ENCODE peak calls at places on chromosomes 12 and 14, in five cellular contexts. Z is IMR-90, Y is HepG2, E is A549, S is K562. R is an unnamed sample.

GRCh38 chr12:127628655-127629054 is 638.3 kb upstream of the TMEM132C start:
- DNase-seq in Z (peak; percentile 75), Y (no peak), E (no peak), S (no peak), R (no peak)

GRCh38 chr12:47277972-47278448 is 198.3 kb upstream of the AMIGO2 start:
- DNase-seq in Z (peak; percentile 96), Y (no peak), E (peak; percentile 98), S (peak; percentile 77), R (no peak)

GRCh38 chr14:52055215-52055614 is 13.6 kb downstream of the NID2 start:
- DNase-seq in Z (peak; percentile 43), Y (no peak), E (no peak), S (no peak), R (no peak)

GRCh38 chr14:105489607-105490317 is 1.3 kb upstream of the TEDC1 start:
- DNase-seq in Z (peak; percentile 76), Y (peak; percentile 82), E (peak; percentile 95), S (peak; percentile 64), R (no peak)

GRCh38 chr14:90541076-90541634 is 144.3 kb downstream of the CALM1 start:
- DNase-seq in Z (no peak), Y (no peak), E (no peak), S (no peak), R (no peak)

GRCh38 chr12:94706250-94706661 is 55.9 kb upstream of the TMCC3 start:
- DNase-seq in Z (no peak), Y (no peak), E (no peak), S (no peak), R (no peak)

GRCh38 chr12:105538880-105539279 is 208.4 kb downstream of the C12orf75 start:
- DNase-seq in Z (peak; percentile 86), Y (no peak), E (no peak), S (no peak), R (no peak)

GRCh38 chr12:51190820-51191219 is 17.9 kb upstream of the TFCP2 start:
- DNase-seq in Z (no peak), Y (no peak), E (no peak), S (no peak), R (no peak)

GRCh38 chr12:89208661-89209096 is 143.6 kb downstream of the DUSP6 start:
- DNase-seq in Z (peak; percentile 29), Y (no peak), E (no peak), S (no peak), R (no peak)

GRCh38 chr14:54772451-54772881 is 130.2 kb downstream of the GCH1 start:
- DNase-seq in Z (peak; percentile 59), Y (no peak), E (no peak), S (no peak), R (no peak)

GRCh38 chr14:33229269-33229924 is 290.7 kb downstream of the NPAS3 start:
- DNase-seq in Z (no peak), Y (no peak), E (no peak), S (no peak), R (no peak)

GRCh38 chr14:55841625-55842024 is 261.6 kb downstream of the KTN1 start:
- DNase-seq in Z (no peak), Y (no peak), E (no peak), S (no peak), R (no peak)

GRCh38 chr14:58701576-58701975 is 63.8 kb downstream of the DACT1 start:
- DNase-seq in Z (no peak), Y (no peak), E (no peak), S (no peak), R (no peak)

GRCh38 chr12:64566882-64567517 is 43.3 kb upstream of the RASSF3 start:
- DNase-seq in Z (no peak), Y (no peak), E (no peak), S (no peak), R (peak; percentile 48)

GRCh38 chr14:29528889-29529288 is 398.8 kb downstream of the PRKD1 start:
- DNase-seq in Z (no peak), Y (no peak), E (no peak), S (no peak), R (no peak)

GRCh38 chr14:71433303-71433702 is 498.9 kb upstream of the RGS6 start:
- DNase-seq in Z (no peak), Y (no peak), E (no peak), S (no peak), R (no peak)

GRCh38 chr14:23054000-23054811 is 3.1 kb downstream of the CDH24 start:
- DNase-seq in Z (no peak), Y (no peak), E (no peak), S (peak; percentile 63), R (no peak)

GRCh38 chr12:64806173-64806572 is 18.3 kb upstream of the TBC1D30 start:
- DNase-seq in Z (no peak), Y (no peak), E (no peak), S (no peak), R (no peak)

GRCh38 chr12:122517877-122518276 is 8.9 kb downstream of the RSRC2 start:
- DNase-seq in Z (peak; percentile 98), Y (no peak), E (peak; percentile 53), S (no peak), R (no peak)

GRCh38 chr12:89439946-89440345 is 84.7 kb downstream of the GALNT4 start:
- DNase-seq in Z (peak; percentile 86), Y (no peak), E (no peak), S (no peak), R (no peak)

GRCh38 chr12:66636771-66637170 is 42.1 kb downstream of the GRIP1 start:
- DNase-seq in Z (no peak), Y (no peak), E (no peak), S (no peak), R (no peak)

GRCh38 chr12:116609715-116610114 is 50.5 kb downstream of the MAP1LC3B2 start:
- DNase-seq in Z (no peak), Y (no peak), E (peak; percentile 56), S (peak; percentile 55), R (no peak)

GRCh38 chr14:69048456-69048855 is 69.4 kb upstream of the ACTN1 start:
- DNase-seq in Z (no peak), Y (no peak), E (no peak), S (no peak), R (no peak)

GRCh38 chr14:67409461-67409860 is 2.5 kb downstream of the PLEK2 start:
- DNase-seq in Z (no peak), Y (no peak), E (no peak), S (no peak), R (no peak)

GRCh38 chr12:47303207-47303606 is 223.4 kb upstream of the AMIGO2 start:
- DNase-seq in Z (peak; percentile 76), Y (no peak), E (no peak), S (no peak), R (no peak)

GRCh38 chr14:97584528-97584927 is 787.3 kb downstream of the VRK1 start:
- DNase-seq in Z (no peak), Y (no peak), E (no peak), S (no peak), R (no peak)

GRCh38 chr12:129887047-129887568 is 16.7 kb downstream of the TMEM132D start:
- DNase-seq in Z (no peak), Y (no peak), E (no peak), S (no peak), R (no peak)

GRCh38 chr12:111596985-111597730 is 2.0 kb downstream of the ATXN2 start:
- DNase-seq in Z (peak; percentile 55), Y (peak; percentile 70), E (peak; percentile 85), S (peak; percentile 41), R (peak; percentile 63)

GRCh38 chr14:74558655-74559054 is 53.4 kb downstream of the LTBP2 start:
- DNase-seq in Z (peak; percentile 69), Y (no peak), E (no peak), S (no peak), R (no peak)

DNA sequence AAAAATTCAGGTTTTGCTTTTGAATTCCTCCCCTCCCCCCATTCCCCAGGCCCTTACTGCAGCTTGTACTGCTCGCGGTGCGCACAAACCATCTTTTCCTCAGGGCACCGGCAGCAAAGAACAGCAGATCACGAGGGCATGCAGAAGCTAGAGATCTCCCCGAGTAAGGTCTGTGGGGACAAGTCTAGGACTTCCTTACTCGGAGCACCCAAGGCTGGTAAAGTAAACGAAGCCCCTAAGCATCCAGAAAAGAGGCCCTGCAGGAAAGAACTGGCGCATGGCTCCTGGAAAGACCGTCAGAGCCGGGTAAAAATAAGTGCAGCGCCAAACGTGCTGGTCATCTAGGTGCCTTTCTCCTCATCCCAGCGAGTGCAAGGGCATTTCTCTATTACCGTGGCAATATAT is 709 bp downstream of the LDHB start:
- DNase-seq in Z (peak; percentile 50), Y (no peak), E (peak; percentile 56), S (peak; percentile 18), R (no peak)
- TF ChIP-seq MAFK in Z (no peak), Y (no peak), E (no peak), S (no peak), R (no peak)

GRCh38 chr12:8037046-8037663 is 4.6 kb downstream of the FOXJ2 start:
- DNase-seq in Z (no peak), Y (no peak), E (no peak), S (no peak), R (no peak)

GRCh38 chr12:8036366-8036765 is 3.9 kb downstream of the FOXJ2 start:
- DNase-seq in Z (no peak), Y (no peak), E (no peak), S (no peak), R (no peak)

GRCh38 chr12:8034802-8035201 is 2.3 kb downstream of the FOXJ2 start:
- DNase-seq in Z (no peak), Y (no peak), E (no peak), S (peak; percentile 55), R (no peak)

GRCh38 chr12:8033153-8034044 is 883 bp downstream of the FOXJ2 start:
- DNase-seq in Z (peak; percentile 33), Y (no peak), E (peak; percentile 60), S (peak; percentile 89), R (no peak)

GRCh38 chr12:8035440-8036010 is 3.0 kb downstream of the FOXJ2 start:
- DNase-seq in Z (peak; percentile 57), Y (no peak), E (no peak), S (no peak), R (no peak)
- TF ChIP-seq MAFK in Z (no peak), Y (no peak), E (no peak), S (no peak), R (no peak)

GRCh38 chr12:54463034-54463433 is 10.4 kb downstream of the GTSF1 start:
- DNase-seq in Z (peak; percentile 27), Y (no peak), E (peak; percentile 24), S (no peak), R (no peak)
- TF ChIP-seq MAFK in Z (no peak), Y (no peak), E (no peak), S (no peak), R (no peak)

GRCh38 chr12:72271741-72272661 is at the start of gene TRHDE:
- DNase-seq in Z (peak; percentile 60), Y (no peak), E (peak; percentile 17), S (no peak), R (no peak)

GRCh38 chr12:72272731-72273498 is 745 bp downstream of the TRHDE start:
- DNase-seq in Z (peak; percentile 58), Y (no peak), E (no peak), S (no peak), R (peak; percentile 67)

GRCh38 chr12:72269491-72269890 is 2.7 kb upstream of the TRHDE start:
- DNase-seq in Z (no peak), Y (no peak), E (no peak), S (no peak), R (no peak)

GRCh38 chr12:72270246-72270645 is 1.9 kb upstream of the TRHDE start:
- DNase-seq in Z (no peak), Y (no peak), E (no peak), S (no peak), R (no peak)

GRCh38 chr12:72271401-72271740 is 799 bp upstream of the TRHDE start:
- DNase-seq in Z (peak; percentile 63), Y (no peak), E (no peak), S (peak; percentile 8), R (no peak)
- TF ChIP-seq MAFK in Z (no peak), Y (no peak), E (no peak), S (no peak), R (no peak)